ENCODE peak calls at places on chromosome 5, in nine cellular contexts. One of them, this sample, is unnamed.
A peak's percentile ranks its signal among the peaks of the same experiment; 100 is the strongest.

GRCh38 chr5:171521219-171521633 is 101.8 kb downstream of the FGF18 start:
- DNase-seq in D721Med: no peak
- DNase-seq in stimulated activated CD4-positive, alpha-beta T cell treated with anti-CD3 and anti-CD28 coated beads, TNF-alpha, amount 100 ng/mL, for 48 hours: no peak
- DNase-seq in T-helper 2 cell: no peak
- DNase-seq in cerebellum: no peak
- DNase-seq in stimulated activated CD8-positive, alpha-beta memory T cell treated with anti-CD3 and anti-CD28 coated beads, Interleukin-15, amount 100 ng/mL, for 1 hour: no peak
- DNase-seq in CD8-positive, alpha-beta memory T cell: no peak
- DNase-seq in fibroblast of the aortic adventitia: peak; percentile 95
- DNase-seq in activated naive CD4-positive, alpha-beta T cell: no peak
- DNase-seq in this sample: no peak

GRCh38 chr5:95530441-95530840 is 24.3 kb downstream of the SKIC3 start:
- DNase-seq in stimulated activated CD8-positive, alpha-beta memory T cell treated with anti-CD3 and anti-CD28 coated beads, Interleukin-15, amount 100 ng/mL, for 1 hour: no peak
- DNase-seq in activated naive CD4-positive, alpha-beta T cell: no peak
- DNase-seq in cerebellum: no peak
- DNase-seq in D721Med: no peak
- DNase-seq in T-helper 2 cell: no peak
- DNase-seq in stimulated activated CD4-positive, alpha-beta T cell treated with anti-CD3 and anti-CD28 coated beads, TNF-alpha, amount 100 ng/mL, for 48 hours: no peak
- DNase-seq in CD8-positive, alpha-beta memory T cell: no peak
- DNase-seq in fibroblast of the aortic adventitia: peak; percentile 79
- DNase-seq in this sample: no peak

GRCh38 chr5:30804739-30805313 is 388.7 kb upstream of the CDH6 start:
- DNase-seq in stimulated activated CD4-positive, alpha-beta T cell treated with anti-CD3 and anti-CD28 coated beads, TNF-alpha, amount 100 ng/mL, for 48 hours: no peak
- DNase-seq in T-helper 2 cell: no peak
- DNase-seq in D721Med: no peak
- DNase-seq in CD8-positive, alpha-beta memory T cell: no peak
- DNase-seq in stimulated activated CD8-positive, alpha-beta memory T cell treated with anti-CD3 and anti-CD28 coated beads, Interleukin-15, amount 100 ng/mL, for 1 hour: no peak
- DNase-seq in cerebellum: no peak
- DNase-seq in fibroblast of the aortic adventitia: peak; percentile 82
- DNase-seq in activated naive CD4-positive, alpha-beta T cell: no peak
- DNase-seq in this sample: no peak

GRCh38 chr5:11459716-11460115 is 444.5 kb downstream of the CTNND2 start:
- DNase-seq in fibroblast of the aortic adventitia: no peak
- DNase-seq in stimulated activated CD4-positive, alpha-beta T cell treated with anti-CD3 and anti-CD28 coated beads, TNF-alpha, amount 100 ng/mL, for 48 hours: no peak
- DNase-seq in T-helper 2 cell: no peak
- DNase-seq in activated naive CD4-positive, alpha-beta T cell: no peak
- DNase-seq in cerebellum: no peak
- DNase-seq in CD8-positive, alpha-beta memory T cell: no peak
- DNase-seq in stimulated activated CD8-positive, alpha-beta memory T cell treated with anti-CD3 and anti-CD28 coated beads, Interleukin-15, amount 100 ng/mL, for 1 hour: no peak
- DNase-seq in D721Med: no peak
- DNase-seq in this sample: no peak

GRCh38 chr5:176400382-176401156 is 12.0 kb downstream of the HIGD2A start:
- DNase-seq in fibroblast of the aortic adventitia: no peak
- DNase-seq in CD8-positive, alpha-beta memory T cell: no peak
- DNase-seq in stimulated activated CD4-positive, alpha-beta T cell treated with anti-CD3 and anti-CD28 coated beads, TNF-alpha, amount 100 ng/mL, for 48 hours: no peak
- DNase-seq in T-helper 2 cell: no peak
- DNase-seq in stimulated activated CD8-positive, alpha-beta memory T cell treated with anti-CD3 and anti-CD28 coated beads, Interleukin-15, amount 100 ng/mL, for 1 hour: no peak
- DNase-seq in cerebellum: no peak
- DNase-seq in activated naive CD4-positive, alpha-beta T cell: no peak
- DNase-seq in D721Med: no peak
- DNase-seq in this sample: no peak

GRCh38 chr5:123450641-123451421 is 27.6 kb upstream of the CEP120 start:
- DNase-seq in stimulated activated CD8-positive, alpha-beta memory T cell treated with anti-CD3 and anti-CD28 coated beads, Interleukin-15, amount 100 ng/mL, for 1 hour: no peak
- DNase-seq in stimulated activated CD4-positive, alpha-beta T cell treated with anti-CD3 and anti-CD28 coated beads, TNF-alpha, amount 100 ng/mL, for 48 hours: no peak
- DNase-seq in CD8-positive, alpha-beta memory T cell: no peak
- DNase-seq in D721Med: no peak
- DNase-seq in activated naive CD4-positive, alpha-beta T cell: no peak
- DNase-seq in fibroblast of the aortic adventitia: peak; percentile 18
- DNase-seq in cerebellum: no peak
- DNase-seq in T-helper 2 cell: no peak
- DNase-seq in this sample: no peak

GRCh38 chr5:150794927-150795326 is 16.4 kb downstream of the SMIM3 start:
- DNase-seq in CD8-positive, alpha-beta memory T cell: no peak
- DNase-seq in stimulated activated CD8-positive, alpha-beta memory T cell treated with anti-CD3 and anti-CD28 coated beads, Interleukin-15, amount 100 ng/mL, for 1 hour: no peak
- DNase-seq in T-helper 2 cell: no peak
- DNase-seq in fibroblast of the aortic adventitia: no peak
- DNase-seq in cerebellum: no peak
- DNase-seq in stimulated activated CD4-positive, alpha-beta T cell treated with anti-CD3 and anti-CD28 coated beads, TNF-alpha, amount 100 ng/mL, for 48 hours: no peak
- DNase-seq in D721Med: no peak
- DNase-seq in activated naive CD4-positive, alpha-beta T cell: no peak
- DNase-seq in this sample: no peak

GRCh38 chr5:129271309-129271708 is 176.8 kb downstream of the ISOC1 start:
- DNase-seq in fibroblast of the aortic adventitia: peak; percentile 58
- DNase-seq in T-helper 2 cell: no peak
- DNase-seq in stimulated activated CD8-positive, alpha-beta memory T cell treated with anti-CD3 and anti-CD28 coated beads, Interleukin-15, amount 100 ng/mL, for 1 hour: no peak
- DNase-seq in CD8-positive, alpha-beta memory T cell: no peak
- DNase-seq in cerebellum: no peak
- DNase-seq in D721Med: no peak
- DNase-seq in stimulated activated CD4-positive, alpha-beta T cell treated with anti-CD3 and anti-CD28 coated beads, TNF-alpha, amount 100 ng/mL, for 48 hours: no peak
- DNase-seq in activated naive CD4-positive, alpha-beta T cell: no peak
- DNase-seq in this sample: no peak

GRCh38 chr5:75847561-75848021 is 130.4 kb upstream of the POC5 start:
- DNase-seq in stimulated activated CD8-positive, alpha-beta memory T cell treated with anti-CD3 and anti-CD28 coated beads, Interleukin-15, amount 100 ng/mL, for 1 hour: no peak
- DNase-seq in cerebellum: no peak
- DNase-seq in fibroblast of the aortic adventitia: no peak
- DNase-seq in T-helper 2 cell: no peak
- DNase-seq in D721Med: no peak
- DNase-seq in activated naive CD4-positive, alpha-beta T cell: no peak
- DNase-seq in CD8-positive, alpha-beta memory T cell: no peak
- DNase-seq in stimulated activated CD4-positive, alpha-beta T cell treated with anti-CD3 and anti-CD28 coated beads, TNF-alpha, amount 100 ng/mL, for 48 hours: no peak
- DNase-seq in this sample: no peak

GRCh38 chr5:158978061-158978745 is 121.5 kb downstream of the EBF1 start:
- DNase-seq in D721Med: no peak
- DNase-seq in CD8-positive, alpha-beta memory T cell: no peak
- DNase-seq in stimulated activated CD8-positive, alpha-beta memory T cell treated with anti-CD3 and anti-CD28 coated beads, Interleukin-15, amount 100 ng/mL, for 1 hour: no peak
- DNase-seq in T-helper 2 cell: no peak
- DNase-seq in fibroblast of the aortic adventitia: peak; percentile 85
- DNase-seq in activated naive CD4-positive, alpha-beta T cell: no peak
- DNase-seq in stimulated activated CD4-positive, alpha-beta T cell treated with anti-CD3 and anti-CD28 coated beads, TNF-alpha, amount 100 ng/mL, for 48 hours: no peak
- DNase-seq in cerebellum: no peak
- DNase-seq in this sample: no peak

GRCh38 chr5:125484272-125485002 is 738.0 kb upstream of the ZNF608 start:
- DNase-seq in activated naive CD4-positive, alpha-beta T cell: no peak
- DNase-seq in stimulated activated CD4-positive, alpha-beta T cell treated with anti-CD3 and anti-CD28 coated beads, TNF-alpha, amount 100 ng/mL, for 48 hours: no peak
- DNase-seq in fibroblast of the aortic adventitia: peak; percentile 98
- DNase-seq in CD8-positive, alpha-beta memory T cell: no peak
- DNase-seq in cerebellum: no peak
- DNase-seq in D721Med: no peak
- DNase-seq in T-helper 2 cell: no peak
- DNase-seq in stimulated activated CD8-positive, alpha-beta memory T cell treated with anti-CD3 and anti-CD28 coated beads, Interleukin-15, amount 100 ng/mL, for 1 hour: no peak
- DNase-seq in this sample: no peak

GRCh38 chr5:166324372-166324771 is 1967.1 kb upstream of the WWC1 start:
- DNase-seq in T-helper 2 cell: no peak
- DNase-seq in D721Med: no peak
- DNase-seq in fibroblast of the aortic adventitia: no peak
- DNase-seq in stimulated activated CD4-positive, alpha-beta T cell treated with anti-CD3 and anti-CD28 coated beads, TNF-alpha, amount 100 ng/mL, for 48 hours: no peak
- DNase-seq in cerebellum: no peak
- DNase-seq in CD8-positive, alpha-beta memory T cell: no peak
- DNase-seq in activated naive CD4-positive, alpha-beta T cell: no peak
- DNase-seq in stimulated activated CD8-positive, alpha-beta memory T cell treated with anti-CD3 and anti-CD28 coated beads, Interleukin-15, amount 100 ng/mL, for 1 hour: no peak
- DNase-seq in this sample: no peak

GRCh38 chr5:65394078-65394477 is 87.6 kb downstream of the ADAMTS6 start:
- DNase-seq in D721Med: no peak
- DNase-seq in cerebellum: peak; percentile 1
- DNase-seq in fibroblast of the aortic adventitia: peak; percentile 98
- DNase-seq in stimulated activated CD4-positive, alpha-beta T cell treated with anti-CD3 and anti-CD28 coated beads, TNF-alpha, amount 100 ng/mL, for 48 hours: no peak
- DNase-seq in stimulated activated CD8-positive, alpha-beta memory T cell treated with anti-CD3 and anti-CD28 coated beads, Interleukin-15, amount 100 ng/mL, for 1 hour: no peak
- DNase-seq in activated naive CD4-positive, alpha-beta T cell: no peak
- DNase-seq in T-helper 2 cell: no peak
- DNase-seq in CD8-positive, alpha-beta memory T cell: no peak
- DNase-seq in this sample: no peak

GRCh38 chr5:62650197-62650596 is 71.6 kb downstream of the LRRC70 start:
- DNase-seq in fibroblast of the aortic adventitia: no peak
- DNase-seq in activated naive CD4-positive, alpha-beta T cell: no peak
- DNase-seq in CD8-positive, alpha-beta memory T cell: no peak
- DNase-seq in stimulated activated CD4-positive, alpha-beta T cell treated with anti-CD3 and anti-CD28 coated beads, TNF-alpha, amount 100 ng/mL, for 48 hours: no peak
- DNase-seq in D721Med: no peak
- DNase-seq in T-helper 2 cell: no peak
- DNase-seq in cerebellum: no peak
- DNase-seq in stimulated activated CD8-positive, alpha-beta memory T cell treated with anti-CD3 and anti-CD28 coated beads, Interleukin-15, amount 100 ng/mL, for 1 hour: no peak
- DNase-seq in this sample: no peak

GRCh38 chr5:93461751-93462150 is 119.3 kb downstream of the NR2F1-AS1 start:
- DNase-seq in T-helper 2 cell: no peak
- DNase-seq in CD8-positive, alpha-beta memory T cell: no peak
- DNase-seq in cerebellum: no peak
- DNase-seq in stimulated activated CD4-positive, alpha-beta T cell treated with anti-CD3 and anti-CD28 coated beads, TNF-alpha, amount 100 ng/mL, for 48 hours: no peak
- DNase-seq in fibroblast of the aortic adventitia: peak; percentile 68
- DNase-seq in activated naive CD4-positive, alpha-beta T cell: no peak
- DNase-seq in D721Med: no peak
- DNase-seq in stimulated activated CD8-positive, alpha-beta memory T cell treated with anti-CD3 and anti-CD28 coated beads, Interleukin-15, amount 100 ng/mL, for 1 hour: no peak
- DNase-seq in this sample: no peak

GRCh38 chr5:604391-604831 is 7.7 kb upstream of the CEP72 start:
- DNase-seq in D721Med: no peak
- DNase-seq in fibroblast of the aortic adventitia: no peak
- DNase-seq in T-helper 2 cell: no peak
- DNase-seq in stimulated activated CD8-positive, alpha-beta memory T cell treated with anti-CD3 and anti-CD28 coated beads, Interleukin-15, amount 100 ng/mL, for 1 hour: no peak
- DNase-seq in cerebellum: no peak
- DNase-seq in CD8-positive, alpha-beta memory T cell: no peak
- DNase-seq in activated naive CD4-positive, alpha-beta T cell: no peak
- DNase-seq in stimulated activated CD4-positive, alpha-beta T cell treated with anti-CD3 and anti-CD28 coated beads, TNF-alpha, amount 100 ng/mL, for 48 hours: no peak
- DNase-seq in this sample: no peak

GRCh38 chr5:92962752-92963151 is 618.3 kb downstream of the NR2F1-AS1 start:
- DNase-seq in fibroblast of the aortic adventitia: no peak
- DNase-seq in activated naive CD4-positive, alpha-beta T cell: no peak
- DNase-seq in stimulated activated CD4-positive, alpha-beta T cell treated with anti-CD3 and anti-CD28 coated beads, TNF-alpha, amount 100 ng/mL, for 48 hours: no peak
- DNase-seq in cerebellum: no peak
- DNase-seq in T-helper 2 cell: no peak
- DNase-seq in stimulated activated CD8-positive, alpha-beta memory T cell treated with anti-CD3 and anti-CD28 coated beads, Interleukin-15, amount 100 ng/mL, for 1 hour: no peak
- DNase-seq in D721Med: no peak
- DNase-seq in CD8-positive, alpha-beta memory T cell: no peak
- DNase-seq in this sample: no peak

GRCh38 chr5:16709691-16710420 is 93.1 kb upstream of the RETREG1 start:
- DNase-seq in stimulated activated CD4-positive, alpha-beta T cell treated with anti-CD3 and anti-CD28 coated beads, TNF-alpha, amount 100 ng/mL, for 48 hours: no peak
- DNase-seq in activated naive CD4-positive, alpha-beta T cell: no peak
- DNase-seq in cerebellum: no peak
- DNase-seq in CD8-positive, alpha-beta memory T cell: no peak
- DNase-seq in fibroblast of the aortic adventitia: no peak
- DNase-seq in D721Med: no peak
- DNase-seq in T-helper 2 cell: no peak
- DNase-seq in stimulated activated CD8-positive, alpha-beta memory T cell treated with anti-CD3 and anti-CD28 coated beads, Interleukin-15, amount 100 ng/mL, for 1 hour: no peak
- DNase-seq in this sample: no peak

GRCh38 chr5:30928966-30929365 is 264.5 kb upstream of the CDH6 start:
- DNase-seq in fibroblast of the aortic adventitia: peak; percentile 14
- DNase-seq in activated naive CD4-positive, alpha-beta T cell: no peak
- DNase-seq in CD8-positive, alpha-beta memory T cell: no peak
- DNase-seq in cerebellum: no peak
- DNase-seq in stimulated activated CD8-positive, alpha-beta memory T cell treated with anti-CD3 and anti-CD28 coated beads, Interleukin-15, amount 100 ng/mL, for 1 hour: no peak
- DNase-seq in D721Med: no peak
- DNase-seq in T-helper 2 cell: no peak
- DNase-seq in stimulated activated CD4-positive, alpha-beta T cell treated with anti-CD3 and anti-CD28 coated beads, TNF-alpha, amount 100 ng/mL, for 48 hours: no peak
- DNase-seq in this sample: no peak

GRCh38 chr5:97019435-97020117 is 83.7 kb downstream of the LNPEP start:
- DNase-seq in cerebellum: no peak
- DNase-seq in CD8-positive, alpha-beta memory T cell: no peak
- DNase-seq in stimulated activated CD8-positive, alpha-beta memory T cell treated with anti-CD3 and anti-CD28 coated beads, Interleukin-15, amount 100 ng/mL, for 1 hour: no peak
- DNase-seq in D721Med: no peak
- DNase-seq in T-helper 2 cell: no peak
- DNase-seq in fibroblast of the aortic adventitia: peak; percentile 6
- DNase-seq in stimulated activated CD4-positive, alpha-beta T cell treated with anti-CD3 and anti-CD28 coated beads, TNF-alpha, amount 100 ng/mL, for 48 hours: no peak
- DNase-seq in activated naive CD4-positive, alpha-beta T cell: no peak
- DNase-seq in this sample: no peak

This sample was measured in effector memory CD4-positive, alpha-beta T cell.